ENCODE peak calls at places on chromosomes 12 and 14, in ten cellular contexts. Q, B, H, P, Z, Y, G, X, U and E are unnamed samples.

GRCh38 chr12:1918875-1919236 is 404 bp upstream of the CACNA2D4 start:
- DNase-seq in Y (no peak), Z (peak), G (no peak), H (no peak), P (peak), Q (no peak), U (peak), X (no peak), B (no peak), E (no peak)

GRCh38 chr12:110744697-110745264 is 2.1 kb upstream of the PPP1CC start:
- DNase-seq in P (peak), Q (peak), Z (no peak), H (no peak), G (peak), X (no peak), Y (no peak), U (no peak), B (no peak), E (peak)

GRCh38 chr12:113907446-113908180 is 58.5 kb downstream of the RBM19 start:
- DNase-seq in P (no peak), X (no peak), H (no peak), B (no peak), U (no peak), Q (no peak), Y (no peak), G (no peak), Z (no peak), E (no peak)

GRCh38 chr12:27333311-27334009 is 824 bp downstream of the BMAL2 start:
- DNase-seq in Q (peak), P (peak), X (peak), G (peak), B (no peak), H (peak), Z (peak), Y (peak), U (peak), E (no peak)

GRCh38 chr12:57004651-57005050 is 1.7 kb downstream of the ZBTB39 start:
- DNase-seq in H (no peak), Q (no peak), G (no peak), Z (no peak), P (no peak), Y (no peak), U (no peak), B (no peak), X (no peak), E (no peak)

GRCh38 chr12:122865268-122866231 is 30.3 kb downstream of the HIP1R start:
- DNase-seq in H (no peak), Y (no peak), P (peak), B (no peak), Z (no peak), Q (peak), G (no peak), X (no peak), U (peak), E (peak)

GRCh38 chr12:71400481-71400880 is 39.1 kb upstream of the LGR5 start:
- DNase-seq in Y (no peak), X (no peak), Q (no peak), G (no peak), P (no peak), H (no peak), B (no peak), U (no peak), Z (no peak), E (no peak)

GRCh38 chr12:116597886-116598285 is 38.7 kb downstream of the MAP1LC3B2 start:
- DNase-seq in B (no peak), U (no peak), Q (no peak), X (no peak), Y (no peak), G (no peak), P (no peak), H (no peak), Z (no peak), E (no peak)

GRCh38 chr14:105865266-105865903 is 339.0 kb downstream of the TMEM121 start:
- DNase-seq in X (no peak), H (no peak), U (no peak), P (no peak), Z (no peak), G (no peak), Y (no peak), B (no peak), Q (no peak), E (no peak)

GRCh38 chr12:121579190-121579791 is 1.5 kb downstream of the KDM2B start:
- DNase-seq in B (no peak), Q (peak), G (peak), U (peak), P (no peak), Y (peak), H (peak), Z (peak), X (no peak), E (no peak)

GRCh38 chr14:89912667-89913211 is 41.8 kb downstream of the EFCAB11 start:
- DNase-seq in Q (no peak), P (no peak), H (no peak), B (no peak), G (peak), Z (no peak), U (no peak), X (no peak), Y (no peak), E (peak)

GRCh38 chr12:1836241-1836803 is 16.0 kb downstream of the LRTM2 start:
- DNase-seq in H (no peak), B (no peak), Y (no peak), Z (no peak), X (no peak), U (no peak), G (no peak), Q (no peak), P (no peak), E (no peak)

GRCh38 chr12:119959435-119959834 is 29.6 kb upstream of the BICDL1 start:
- DNase-seq in B (no peak), G (no peak), Q (no peak), X (no peak), U (no peak), P (no peak), H (no peak), Z (no peak), Y (no peak), E (no peak)

GRCh38 chr12:31966558-31967205 is 7.5 kb downstream of the RESF1 start:
- DNase-seq in H (no peak), P (no peak), X (no peak), B (no peak), Q (no peak), G (no peak), Z (no peak), Y (no peak), U (no peak), E (no peak)

GRCh38 chr12:47270782-47271664 is 191.3 kb upstream of the AMIGO2 start:
- DNase-seq in U (no peak), B (no peak), Y (no peak), H (no peak), G (peak), Q (no peak), X (no peak), P (no peak), Z (no peak), E (no peak)

GRCh38 chr12:122867701-122868461 is 28.0 kb downstream of the VPS37B start:
- DNase-seq in H (no peak), U (no peak), P (peak), Z (no peak), G (no peak), Y (no peak), X (no peak), Q (peak), B (no peak), E (peak)

GRCh38 chr12:92208613-92209121 is 63.0 kb upstream of the BTG1 start:
- DNase-seq in X (no peak), Z (no peak), P (no peak), H (no peak), Q (no peak), B (no peak), G (peak), U (peak), Y (no peak), E (no peak)

GRCh38 chr14:41642402-41643195 is 35.9 kb downstream of the LRFN5 start:
- DNase-seq in Q (no peak), Z (no peak), X (no peak), Y (no peak), P (no peak), H (no peak), U (no peak), G (no peak), B (no peak), E (no peak)

GRCh38 chr14:60266021-60266937 is 17.3 kb downstream of the PPM1A start:
- DNase-seq in G (peak), Y (no peak), U (peak), B (no peak), P (peak), Z (no peak), X (no peak), H (no peak), Q (peak), E (peak)

GRCh38 chr14:94977016-94977415 is 180.3 kb downstream of the DICER1 start:
- DNase-seq in U (no peak), Y (no peak), X (no peak), G (no peak), H (no peak), B (no peak), P (no peak), Q (no peak), Z (no peak), E (no peak)

GRCh38 chr12:57430117-57430930 is 519 bp downstream of the R3HDM2 start:
- DNase-seq in B (no peak), Y (peak), X (no peak), Q (peak), H (peak), G (no peak), U (no peak), P (no peak), Z (peak), E (no peak)

GRCh38 chr12:21711376-21711775 is 53.7 kb upstream of the LDHB start:
- DNase-seq in B (no peak), G (no peak), X (no peak), Q (no peak), U (no peak), P (no peak), H (no peak), Y (no peak), Z (no peak), E (no peak)

GRCh38 chr12:70007687-70008086 is 182.7 kb downstream of the MYRFL start:
- DNase-seq in U (no peak), P (no peak), H (no peak), Y (no peak), Q (no peak), Z (no peak), G (no peak), X (no peak), B (no peak), E (no peak)

GRCh38 chr12:116534341-116535121 is 24.6 kb upstream of the MAP1LC3B2 start:
- DNase-seq in G (no peak), B (no peak), U (no peak), H (no peak), X (no peak), P (no peak), Q (peak), Y (no peak), Z (no peak), E (no peak)

GRCh38 chr14:68112456-68112855 is 292.9 kb downstream of the RAD51B start:
- DNase-seq in Q (no peak), Y (no peak), G (no peak), X (no peak), Z (no peak), U (no peak), B (no peak), P (no peak), H (no peak), E (no peak)

GRCh38 chr12:111102062-111102735 is 181.8 kb upstream of the MYL2 start:
- DNase-seq in U (no peak), X (peak), Y (no peak), H (no peak), B (no peak), Q (no peak), G (no peak), P (no peak), Z (no peak), E (no peak)

GRCh38 chr14:43872752-43873655 is 634.1 kb downstream of the FSCB start:
- DNase-seq in P (no peak), Z (no peak), U (no peak), H (no peak), Y (no peak), B (no peak), G (no peak), X (no peak), Q (no peak), E (peak)

GRCh38 chr12:84862190-84862589 is 50.4 kb downstream of the SLC6A15 start:
- DNase-seq in P (no peak), Q (no peak), Y (no peak), U (no peak), H (no peak), Z (no peak), G (no peak), B (no peak), X (no peak), E (no peak)

GRCh38 chr14:56207626-56208297 is 89.6 kb downstream of the PELI2 start:
- DNase-seq in P (no peak), X (peak), G (no peak), B (no peak), U (no peak), H (no peak), Z (no peak), Q (no peak), Y (no peak), E (no peak)

GRCh38 chr12:78880078-78880477 is 15.5 kb downstream of the SYT1 start:
- DNase-seq in Z (no peak), Y (no peak), G (no peak), B (no peak), U (no peak), H (no peak), P (no peak), Q (no peak), X (no peak), E (no peak)

GRCh38 chr12:62604373-62604772 is 137.7 kb downstream of the MON2 start:
- DNase-seq in G (no peak), U (no peak), P (no peak), X (no peak), B (no peak), Z (no peak), Q (no peak), Y (no peak), H (no peak), E (no peak)

GRCh38 chr12:24838531-24838950 is 110.4 kb downstream of the BCAT1 start:
- DNase-seq in H (no peak), Q (peak), U (no peak), X (no peak), Y (no peak), G (no peak), Z (no peak), B (peak), P (no peak), E (no peak)